ENCODE peak calls at places on chromosomes 2 and 18, in six cellular contexts. N is pancreas, F is heart left ventricle, L is Kasumi-1, C is HS-27A, Y is B cell. K is an unnamed sample.

GRCh38 chr2:236120006-236120740 is 48.0 kb downstream of the GBX2 start:
- DNase-seq in N (no peak), F (no peak), L (no peak), C (no peak), Y (no peak), K (no peak)

GRCh38 chr2:204695506-204695905 is 150.2 kb downstream of the PARD3B start:
- DNase-seq in N (no peak), F (no peak), L (no peak), C (no peak), Y (no peak), K (peak)

GRCh38 chr2:143177081-143177786 is 48.0 kb downstream of the ARHGAP15 start:
- DNase-seq in N (no peak), F (no peak), L (no peak), C (no peak), Y (peak), K (no peak)

GRCh38 chr2:60992985-60993392 is 24.5 kb upstream of the PEX13 start:
- DNase-seq in N (no peak), F (no peak), L (peak), C (no peak), Y (peak), K (no peak)

GRCh38 chr2:150732064-150732463 is 244.6 kb upstream of the RND3 start:
- DNase-seq in N (no peak), F (no peak), L (no peak), C (no peak), Y (no peak), K (peak)

GRCh38 chr2:200654823-200655222 is 69.0 kb downstream of the AOX1 start:
- DNase-seq in N (no peak), F (no peak), L (no peak), C (no peak), Y (no peak), K (no peak)

GRCh38 chr2:189222440-189222839 is 42.9 kb upstream of the COL5A2 start:
- DNase-seq in N (peak), F (peak), L (no peak), C (no peak), Y (no peak), K (no peak)

GRCh38 chr2:211181626-211182025 is 625.2 kb downstream of the CPS1 start:
- DNase-seq in N (no peak), F (no peak), L (no peak), C (no peak), Y (no peak), K (no peak)

GRCh38 chr2:16165518-16166326 is 225.4 kb downstream of the MYCN start:
- DNase-seq in N (no peak), F (no peak), L (no peak), C (no peak), Y (no peak), K (no peak)

GRCh38 chr18:3995476-3996102 is 459.5 kb downstream of the DLGAP1 start:
- DNase-seq in N (peak), F (peak), L (peak), C (peak), Y (no peak), K (no peak)

GRCh38 chr2:14633451-14634211 is 1.1 kb downstream of the LRATD1 start:
- DNase-seq in N (peak), F (peak), L (no peak), C (no peak), Y (peak), K (no peak)

GRCh38 chr2:122988395-122989221 is 1036.5 kb upstream of the CNTNAP5 start:
- DNase-seq in N (no peak), F (no peak), L (no peak), C (no peak), Y (no peak), K (no peak)

GRCh38 chr18:28204154-28204553 is 27.2 kb upstream of the CDH2 start:
- DNase-seq in N (no peak), F (no peak), L (no peak), C (peak), Y (no peak), K (peak)

GRCh38 chr2:39469807-39470206 is 32.7 kb upstream of the MAP4K3 start:
- DNase-seq in N (peak), F (peak), L (no peak), C (no peak), Y (peak), K (no peak)

GRCh38 chr2:3847397-3848052 is 144.2 kb downstream of the DCDC2C start:
- DNase-seq in N (no peak), F (no peak), L (no peak), C (no peak), Y (no peak), K (no peak)

GRCh38 chr2:227164745-227165350 is 424 bp downstream of the COL4A3 start:
- DNase-seq in N (peak), F (peak), L (no peak), C (no peak), Y (peak), K (no peak)

GRCh38 chr2:71637168-71637567 is 183.8 kb downstream of the DYSF start:
- DNase-seq in N (no peak), F (peak), L (peak), C (no peak), Y (no peak), K (no peak)

GRCh38 chr2:42942990-42943493 is 150.7 kb upstream of the HAAO start:
- DNase-seq in N (no peak), F (no peak), L (no peak), C (no peak), Y (no peak), K (no peak)

GRCh38 chr2:234459401-234460009 is 37.4 kb downstream of the ARL4C start:
- DNase-seq in N (no peak), F (no peak), L (no peak), C (no peak), Y (no peak), K (no peak)

GRCh38 chr2:96399342-96400048 is 63.9 kb downstream of the NCAPH start:
- DNase-seq in N (no peak), F (no peak), L (no peak), C (no peak), Y (no peak), K (no peak)

GRCh38 chr2:1265454-1265853 is 147.8 kb upstream of the TPO start:
- DNase-seq in N (no peak), F (no peak), L (no peak), C (no peak), Y (no peak), K (no peak)

GRCh38 chr2:62573137-62573731 is 67.2 kb upstream of the TMEM17 start:
- DNase-seq in N (no peak), F (no peak), L (no peak), C (no peak), Y (no peak), K (no peak)

GRCh38 chr2:238449909-238450417 is 23.2 kb downstream of the ASB1 start:
- DNase-seq in N (peak), F (peak), L (peak), C (no peak), Y (no peak), K (no peak)

GRCh38 chr2:36411962-36412444 is 56.4 kb downstream of the CRIM1 start:
- DNase-seq in N (no peak), F (no peak), L (no peak), C (peak), Y (no peak), K (no peak)

GRCh38 chr2:96928277-96928781 is 58.1 kb downstream of the FAM178B start:
- DNase-seq in N (no peak), F (no peak), L (no peak), C (no peak), Y (no peak), K (no peak)

GRCh38 chr2:112304298-112304941 is 29.0 kb downstream of the ZC3H6 start:
- DNase-seq in N (no peak), F (no peak), L (no peak), C (no peak), Y (no peak), K (no peak)

GRCh38 chr2:233081232-233081730 is 21.1 kb downstream of the INPP5D start:
- DNase-seq in N (no peak), F (no peak), L (peak), C (no peak), Y (no peak), K (no peak)

GRCh38 chr2:40317756-40318155 is 134.1 kb downstream of the SLC8A1 start:
- DNase-seq in N (no peak), F (no peak), L (no peak), C (no peak), Y (no peak), K (no peak)

GRCh38 chr2:170375192-170375591 is 197.2 kb downstream of the MYO3B start:
- DNase-seq in N (no peak), F (no peak), L (no peak), C (no peak), Y (no peak), K (no peak)

GRCh38 chr2:19988600-19988999 is 1.3 kb downstream of the WDR35 start:
- DNase-seq in N (no peak), F (no peak), L (no peak), C (no peak), Y (no peak), K (no peak)

GRCh38 chr2:25331686-25332365 is 9.9 kb downstream of the DNMT3A start:
- DNase-seq in N (no peak), F (no peak), L (no peak), C (no peak), Y (no peak), K (no peak)

GRCh38 chr2:179524940-179525339 is 260.3 kb upstream of the SESTD1 start:
- DNase-seq in N (no peak), F (no peak), L (no peak), C (no peak), Y (no peak), K (no peak)

GRCh38 chr2:209845666-209846065 is 74.0 kb downstream of the UNC80 start:
- DNase-seq in N (no peak), F (no peak), L (no peak), C (no peak), Y (no peak), K (no peak)

K was measured in GM04503.